ENCODE peak calls at places on chromosome 2, in five cellular contexts. X is HCEC 1CT; B is central memory CD4-positive, alpha-beta T cell; Q is C1 segment of cervical spinal cord; O is HuH-7. Y is an unnamed sample.

GRCh38 chr2:157107877-157108276 is 149.6 kb upstream of the GALNT5 start:
- DNase-seq in O (peak; percentile 18), X (no peak), B (no peak), Q (no peak), Y (no peak)

GRCh38 chr2:223100061-223100511 is 48.1 kb downstream of the KCNE4 start:
- DNase-seq in Q (no peak), B (no peak), O (no peak), X (peak; percentile 51), Y (no peak)

GRCh38 chr2:65300134-65300771 is 72.6 kb downstream of the ACTR2 start:
- DNase-seq in X (peak; percentile 56), B (no peak), O (no peak), Q (peak; percentile 5), Y (no peak)

GRCh38 chr2:15620857-15621471 is 29.3 kb downstream of the DDX1 start:
- DNase-seq in Q (no peak), B (no peak), X (no peak), O (no peak), Y (no peak)

GRCh38 chr2:220270506-220271070 is 643.2 kb downstream of the SLC4A3 start:
- DNase-seq in X (no peak), O (no peak), Q (no peak), B (no peak), Y (no peak)

GRCh38 chr2:74953796-74954499 is 4.5 kb upstream of the POLE4 start:
- DNase-seq in O (no peak), Q (no peak), B (no peak), X (no peak), Y (no peak)

GRCh38 chr2:53233759-53234547 is 533.7 kb upstream of the CHAC2 start:
- DNase-seq in O (no peak), X (no peak), Q (no peak), B (no peak), Y (no peak)

GRCh38 chr2:54810236-54810635 is 86.8 kb downstream of the EML6 start:
- DNase-seq in X (no peak), Q (no peak), O (no peak), B (no peak), Y (no peak)

GRCh38 chr2:86490245-86490644 is 49.1 kb downstream of the KDM3A start:
- DNase-seq in X (no peak), O (no peak), B (no peak), Q (no peak), Y (no peak)

GRCh38 chr2:16644204-16644925 is 21.3 kb downstream of the CYRIA start:
- DNase-seq in B (no peak), O (no peak), X (no peak), Q (no peak), Y (no peak)

GRCh38 chr2:217785544-217786045 is 217.2 kb downstream of the TNS1 start:
- DNase-seq in Q (peak; percentile 21), O (peak; percentile 88), B (peak; percentile 51), X (peak; percentile 31), Y (peak; percentile 88)

GRCh38 chr2:176542456-176542855 is 273.2 kb downstream of the MTX2 start:
- DNase-seq in Q (no peak), O (no peak), X (no peak), B (no peak), Y (no peak)

GRCh38 chr2:98485453-98485755 is 40.7 kb downstream of the INPP4A start:
- DNase-seq in B (no peak), X (no peak), O (no peak), Q (no peak), Y (no peak)